ENCODE peak calls at places on chromosome 4, in six cellular contexts. One of them, this sample, is unnamed.

GRCh38 chr4:4820264-4820663 is 39.2 kb upstream of the MSX1 start:
- DNase-seq in transverse colon: no peak
- DNase-seq in fibroblast of lung: no peak
- DNase-seq in cardiac muscle cell: no peak
- DNase-seq in IMR-90: no peak
- DNase-seq in brain microvascular endothelial cell: no peak
- DNase-seq in this sample: no peak

GRCh38 chr4:189850239-189850856 is 90.3 kb upstream of the FRG1 start:
- DNase-seq in transverse colon: no peak
- DNase-seq in fibroblast of lung: no peak
- DNase-seq in cardiac muscle cell: no peak
- DNase-seq in IMR-90: no peak
- DNase-seq in brain microvascular endothelial cell: no peak
- DNase-seq in this sample: no peak

GRCh38 chr4:185036019-185036418 is 17.7 kb downstream of the HELT start:
- DNase-seq in transverse colon: no peak
- DNase-seq in fibroblast of lung: no peak
- DNase-seq in cardiac muscle cell: no peak
- DNase-seq in IMR-90: no peak
- DNase-seq in brain microvascular endothelial cell: no peak
- DNase-seq in this sample: no peak

GRCh38 chr4:137307806-137308205 is 224.5 kb downstream of the PCDH18 start:
- DNase-seq in transverse colon: no peak
- DNase-seq in fibroblast of lung: peak; percentile 90
- DNase-seq in cardiac muscle cell: no peak
- DNase-seq in IMR-90: peak; percentile 82
- DNase-seq in brain microvascular endothelial cell: peak; percentile 86
- DNase-seq in this sample: no peak

GRCh38 chr4:40506492-40506891 is 123.2 kb downstream of the RBM47 start:
- DNase-seq in transverse colon: no peak
- DNase-seq in fibroblast of lung: no peak
- DNase-seq in cardiac muscle cell: no peak
- DNase-seq in IMR-90: no peak
- DNase-seq in brain microvascular endothelial cell: no peak
- DNase-seq in this sample: peak; percentile 22

GRCh38 chr4:55107054-55107453 is 18.3 kb downstream of the KDR start:
- DNase-seq in transverse colon: no peak
- DNase-seq in fibroblast of lung: no peak
- DNase-seq in cardiac muscle cell: no peak
- DNase-seq in IMR-90: no peak
- DNase-seq in brain microvascular endothelial cell: no peak
- DNase-seq in this sample: no peak

GRCh38 chr4:140635606-140636005 is 66.8 kb upstream of the UCP1 start:
- DNase-seq in transverse colon: peak; percentile 79
- DNase-seq in fibroblast of lung: peak; percentile 3
- DNase-seq in cardiac muscle cell: peak; percentile 54
- DNase-seq in IMR-90: no peak
- DNase-seq in brain microvascular endothelial cell: peak; percentile 26
- DNase-seq in this sample: peak; percentile 62

GRCh38 chr4:169059294-169060201 is 49.5 kb upstream of the CBR4 start:
- DNase-seq in transverse colon: no peak
- DNase-seq in fibroblast of lung: peak; percentile 37
- DNase-seq in cardiac muscle cell: no peak
- DNase-seq in IMR-90: no peak
- DNase-seq in brain microvascular endothelial cell: no peak
- DNase-seq in this sample: no peak

GRCh38 chr4:74284074-74284473 is 24.2 kb upstream of the EPGN start:
- DNase-seq in transverse colon: no peak
- DNase-seq in fibroblast of lung: peak; percentile 33
- DNase-seq in cardiac muscle cell: no peak
- DNase-seq in IMR-90: peak; percentile 47
- DNase-seq in brain microvascular endothelial cell: no peak
- DNase-seq in this sample: peak; percentile 10

GRCh38 chr4:96352051-96352517 is 512.2 kb downstream of the PDHA2 start:
- DNase-seq in transverse colon: no peak
- DNase-seq in fibroblast of lung: peak; percentile 23
- DNase-seq in cardiac muscle cell: peak; percentile 36
- DNase-seq in IMR-90: no peak
- DNase-seq in brain microvascular endothelial cell: peak; percentile 34
- DNase-seq in this sample: peak; percentile 24
- TF ChIP-seq CTCF in transverse colon: no peak
- TF ChIP-seq CTCF in fibroblast of lung: peak; percentile 22
- TF ChIP-seq CTCF in cardiac muscle cell: peak; percentile 48
- TF ChIP-seq CTCF in IMR-90: no peak
- TF ChIP-seq CTCF in brain microvascular endothelial cell: peak; percentile 56
- TF ChIP-seq CTCF in this sample: peak; percentile 30

GRCh38 chr4:119139822-119140252 is 4.2 kb downstream of the MYOZ2 start:
- DNase-seq in transverse colon: no peak
- DNase-seq in fibroblast of lung: no peak
- DNase-seq in cardiac muscle cell: no peak
- DNase-seq in IMR-90: no peak
- DNase-seq in brain microvascular endothelial cell: no peak
- DNase-seq in this sample: no peak
- H3K27ac ChIP-seq in transverse colon: no peak overlapping the region
- H3K27ac ChIP-seq in fibroblast of lung: no peak overlapping the region
- H3K27ac ChIP-seq in cardiac muscle cell: peak overlapping the region; percentile 8
- H3K27ac ChIP-seq in IMR-90: no peak overlapping the region
- H3K27ac ChIP-seq in brain microvascular endothelial cell: no peak overlapping the region
- H3K27ac ChIP-seq in this sample: no peak overlapping the region

DNA sequence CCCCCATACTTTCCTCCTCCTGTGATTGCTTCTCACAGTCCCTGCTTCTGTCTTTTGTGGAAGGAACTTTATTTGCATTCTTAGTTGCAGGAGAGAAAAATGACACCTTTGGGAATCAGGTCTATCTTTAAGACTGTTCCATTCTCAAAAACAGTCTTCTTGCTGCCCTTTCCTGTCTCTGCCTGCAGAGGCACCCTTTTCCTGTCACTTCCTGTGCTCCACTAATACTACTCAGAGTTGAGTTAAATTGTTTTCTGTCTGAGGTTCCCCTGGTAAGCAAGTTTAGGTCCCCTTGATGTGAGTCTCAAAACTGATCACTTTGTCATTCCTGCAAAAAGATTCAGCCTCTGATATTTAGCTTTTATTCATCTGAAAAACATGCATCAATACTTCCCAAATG is 208.8 kb upstream of the CLNK start:
- DNase-seq in transverse colon: no peak
- DNase-seq in fibroblast of lung: no peak
- DNase-seq in cardiac muscle cell: peak; percentile 18
- DNase-seq in IMR-90: no peak
- DNase-seq in brain microvascular endothelial cell: no peak
- DNase-seq in this sample: no peak
- TF ChIP-seq CTCF in transverse colon: peak; percentile 27
- TF ChIP-seq CTCF in fibroblast of lung: peak; percentile 49
- TF ChIP-seq CTCF in cardiac muscle cell: peak; percentile 52
- TF ChIP-seq CTCF in IMR-90: peak; percentile 8
- TF ChIP-seq CTCF in brain microvascular endothelial cell: peak; percentile 75
- TF ChIP-seq CTCF in this sample: no peak

GRCh38 chr4:38242822-38243384 is 282.7 kb downstream of the PTTG2 start:
- DNase-seq in transverse colon: no peak
- DNase-seq in fibroblast of lung: no peak
- DNase-seq in cardiac muscle cell: no peak
- DNase-seq in IMR-90: no peak
- DNase-seq in brain microvascular endothelial cell: no peak
- DNase-seq in this sample: no peak

GRCh38 chr4:38242110-38242509 is 281.9 kb downstream of the PTTG2 start:
- DNase-seq in transverse colon: no peak
- DNase-seq in fibroblast of lung: no peak
- DNase-seq in cardiac muscle cell: no peak
- DNase-seq in IMR-90: no peak
- DNase-seq in brain microvascular endothelial cell: no peak
- DNase-seq in this sample: no peak

GRCh38 chr4:38237139-38237538 is 276.9 kb downstream of the PTTG2 start:
- DNase-seq in transverse colon: no peak
- DNase-seq in fibroblast of lung: peak; percentile 45
- DNase-seq in cardiac muscle cell: no peak
- DNase-seq in IMR-90: peak; percentile 55
- DNase-seq in brain microvascular endothelial cell: peak; percentile 21
- DNase-seq in this sample: peak; percentile 71

GRCh38 chr4:38243385-38244053 is 283.3 kb downstream of the PTTG2 start:
- DNase-seq in transverse colon: peak; percentile 20
- DNase-seq in fibroblast of lung: peak; percentile 40
- DNase-seq in cardiac muscle cell: peak; percentile 30
- DNase-seq in IMR-90: peak; percentile 1
- DNase-seq in brain microvascular endothelial cell: no peak
- DNase-seq in this sample: no peak

DNA sequence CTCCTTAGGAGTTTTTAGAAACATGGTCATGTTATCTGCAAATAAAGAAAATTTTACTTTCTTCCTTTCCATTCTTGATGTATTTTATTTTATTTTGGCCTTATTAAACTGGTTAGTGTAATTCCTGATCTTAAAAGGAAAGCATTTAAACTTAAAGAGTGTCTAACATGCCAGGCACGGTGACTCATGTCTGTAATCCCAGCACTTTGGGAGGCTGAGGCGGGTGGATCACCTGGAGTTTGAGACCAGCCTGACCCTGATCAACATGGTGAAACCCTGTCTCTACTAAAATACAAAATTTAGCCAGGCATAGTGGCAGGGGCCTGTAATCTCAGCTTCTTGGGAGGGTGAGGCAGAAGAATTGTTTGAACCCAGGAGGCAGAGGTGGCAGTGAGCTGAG is 281.3 kb downstream of the PTTG2 start:
- DNase-seq in transverse colon: no peak
- DNase-seq in fibroblast of lung: no peak
- DNase-seq in cardiac muscle cell: no peak
- DNase-seq in IMR-90: no peak
- DNase-seq in brain microvascular endothelial cell: no peak
- DNase-seq in this sample: no peak
- H3K27ac ChIP-seq in transverse colon: no peak overlapping the region
- H3K27ac ChIP-seq in fibroblast of lung: no peak overlapping the region
- H3K27ac ChIP-seq in cardiac muscle cell: no peak overlapping the region
- H3K27ac ChIP-seq in IMR-90: no peak overlapping the region
- H3K27ac ChIP-seq in brain microvascular endothelial cell: no peak overlapping the region
- H3K27ac ChIP-seq in this sample: peak overlapping the region; percentile 61

GRCh38 chr4:158578476-158578875 is 56.8 kb downstream of the RXFP1 start:
- DNase-seq in transverse colon: no peak
- DNase-seq in fibroblast of lung: peak; percentile 46
- DNase-seq in cardiac muscle cell: peak; percentile 31
- DNase-seq in IMR-90: peak; percentile 51
- DNase-seq in brain microvascular endothelial cell: peak; percentile 32
- DNase-seq in this sample: peak; percentile 52
- TF ChIP-seq CTCF in transverse colon: no peak
- TF ChIP-seq CTCF in fibroblast of lung: peak; percentile 43
- TF ChIP-seq CTCF in cardiac muscle cell: peak; percentile 47
- TF ChIP-seq CTCF in IMR-90: peak; percentile 44
- TF ChIP-seq CTCF in brain microvascular endothelial cell: peak; percentile 52
- TF ChIP-seq CTCF in this sample: no peak

GRCh38 chr4:151175204-151175603 is 75.8 kb downstream of the RPS3A start:
- DNase-seq in transverse colon: no peak
- DNase-seq in fibroblast of lung: no peak
- DNase-seq in cardiac muscle cell: no peak
- DNase-seq in IMR-90: no peak
- DNase-seq in brain microvascular endothelial cell: no peak
- DNase-seq in this sample: no peak

GRCh38 chr4:151175754-151176153 is 76.3 kb downstream of the RPS3A start:
- DNase-seq in transverse colon: no peak
- DNase-seq in fibroblast of lung: no peak
- DNase-seq in cardiac muscle cell: no peak
- DNase-seq in IMR-90: no peak
- DNase-seq in brain microvascular endothelial cell: no peak
- DNase-seq in this sample: no peak

GRCh38 chr4:151174784-151175183 is 75.4 kb downstream of the RPS3A start:
- DNase-seq in transverse colon: no peak
- DNase-seq in fibroblast of lung: no peak
- DNase-seq in cardiac muscle cell: no peak
- DNase-seq in IMR-90: no peak
- DNase-seq in brain microvascular endothelial cell: no peak
- DNase-seq in this sample: no peak

GRCh38 chr4:151176711-151177110 is 77.3 kb downstream of the RPS3A start:
- DNase-seq in transverse colon: no peak
- DNase-seq in fibroblast of lung: no peak
- DNase-seq in cardiac muscle cell: no peak
- DNase-seq in IMR-90: no peak
- DNase-seq in brain microvascular endothelial cell: no peak
- DNase-seq in this sample: no peak

GRCh38 chr4:151173751-151174325 is 74.4 kb downstream of the RPS3A start:
- DNase-seq in transverse colon: peak; percentile 39
- DNase-seq in fibroblast of lung: peak; percentile 68
- DNase-seq in cardiac muscle cell: no peak
- DNase-seq in IMR-90: peak; percentile 16
- DNase-seq in brain microvascular endothelial cell: no peak
- DNase-seq in this sample: no peak
- H3K27ac ChIP-seq in transverse colon: peak overlapping the region; percentile 35
- H3K27ac ChIP-seq in fibroblast of lung: no peak overlapping the region
- H3K27ac ChIP-seq in cardiac muscle cell: peak overlapping the region; percentile 13
- H3K27ac ChIP-seq in IMR-90: peak overlapping the region; percentile 43
- H3K27ac ChIP-seq in brain microvascular endothelial cell: no peak overlapping the region
- H3K27ac ChIP-seq in this sample: no peak overlapping the region

GRCh38 chr4:23337292-23337691 is 552.6 kb downstream of the PPARGC1A start:
- DNase-seq in transverse colon: no peak
- DNase-seq in fibroblast of lung: no peak
- DNase-seq in cardiac muscle cell: peak; percentile 14
- DNase-seq in IMR-90: no peak
- DNase-seq in brain microvascular endothelial cell: no peak
- DNase-seq in this sample: no peak
- TF ChIP-seq CTCF in transverse colon: no peak
- TF ChIP-seq CTCF in fibroblast of lung: peak; percentile 15
- TF ChIP-seq CTCF in cardiac muscle cell: peak; percentile 23
- TF ChIP-seq CTCF in IMR-90: no peak
- TF ChIP-seq CTCF in brain microvascular endothelial cell: peak; percentile 40
- TF ChIP-seq CTCF in this sample: no peak

DNA sequence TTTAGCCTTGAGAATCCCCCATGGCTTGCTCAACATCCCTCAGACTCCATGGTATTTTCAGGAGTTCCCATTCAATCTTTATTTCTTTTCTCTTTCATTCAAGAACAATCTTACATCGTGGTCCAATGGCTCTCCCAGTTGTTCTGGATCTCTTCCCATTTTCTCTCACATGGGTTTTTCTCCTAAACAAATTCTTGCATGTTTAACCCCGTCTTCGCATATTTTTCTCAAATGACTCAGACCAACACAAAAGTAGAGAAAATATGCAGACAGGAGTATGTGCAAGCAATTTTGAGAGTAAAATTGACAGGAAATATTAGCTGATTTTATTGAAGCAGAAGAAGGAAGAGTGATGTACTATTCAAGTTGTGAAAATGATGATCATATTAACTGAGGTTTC is 396.4 kb upstream of the TRAM1L1 start:
- DNase-seq in transverse colon: no peak
- DNase-seq in fibroblast of lung: peak; percentile 67
- DNase-seq in cardiac muscle cell: no peak
- DNase-seq in IMR-90: peak; percentile 85
- DNase-seq in brain microvascular endothelial cell: peak; percentile 9
- DNase-seq in this sample: peak; percentile 2
- H3K27ac ChIP-seq in transverse colon: no peak overlapping the region
- H3K27ac ChIP-seq in fibroblast of lung: no peak overlapping the region
- H3K27ac ChIP-seq in cardiac muscle cell: no peak overlapping the region
- H3K27ac ChIP-seq in IMR-90: no peak overlapping the region
- H3K27ac ChIP-seq in brain microvascular endothelial cell: no peak overlapping the region
- H3K27ac ChIP-seq in this sample: no peak overlapping the region

DNA sequence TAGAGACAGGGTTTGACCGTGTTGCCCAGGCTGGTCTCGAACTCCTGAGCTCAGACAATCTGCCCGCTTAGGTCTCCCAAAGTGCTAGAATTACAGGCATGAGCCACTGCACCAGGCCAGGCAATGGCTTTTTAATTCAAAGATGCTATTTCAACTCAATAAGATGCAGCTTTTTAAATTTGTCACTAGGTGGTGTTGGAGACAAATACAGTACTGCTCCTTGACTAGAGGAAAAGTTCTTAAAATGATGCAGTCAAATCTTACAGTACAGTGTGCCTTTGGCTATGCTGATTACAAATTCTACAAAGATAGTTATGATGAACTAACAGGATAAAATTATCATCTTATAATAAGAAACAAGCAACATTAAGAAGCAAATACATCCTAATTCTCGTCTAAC is 441.1 kb downstream of the KCNIP4 start:
- DNase-seq in transverse colon: no peak
- DNase-seq in fibroblast of lung: peak; percentile 47
- DNase-seq in cardiac muscle cell: no peak
- DNase-seq in IMR-90: no peak
- DNase-seq in brain microvascular endothelial cell: peak; percentile 0
- DNase-seq in this sample: peak; percentile 3
- TF ChIP-seq CTCF in transverse colon: no peak
- TF ChIP-seq CTCF in fibroblast of lung: peak; percentile 43
- TF ChIP-seq CTCF in cardiac muscle cell: peak; percentile 28
- TF ChIP-seq CTCF in IMR-90: no peak
- TF ChIP-seq CTCF in brain microvascular endothelial cell: peak; percentile 47
- TF ChIP-seq CTCF in this sample: peak; percentile 21

This sample was measured in RWPE1.